ENCODE peak calls at places on chromosomes 7 and 10, in seven cellular contexts. Z is central memory CD8-positive, alpha-beta T cell; M is glutamatergic neuron; G is neural crest cell; F is osteocyte; N is mucosa of gallbladder; J is NCI-H2107. Q is an unnamed sample.

GRCh38 chr10:31936933-31937332 is 8.3 kb upstream of the ARHGAP12 start:
- DNase-seq in M (no peak), G (no peak), N (no peak), F (no peak), Z (no peak), J (no peak), Q (no peak)

GRCh38 chr7:128041203-128041602 is 10.0 kb upstream of the LRRC4 start:
- DNase-seq in Z (no peak), J (no peak), N (no peak), F (no peak), M (no peak), G (no peak), Q (peak)

GRCh38 chr10:74898201-74898976 is 72.0 kb downstream of the KAT6B start:
- DNase-seq in Z (no peak), J (no peak), M (no peak), G (no peak), F (no peak), N (no peak), Q (peak)

GRCh38 chr7:142298009-142298408 is 40.2 kb upstream of the PRSS58 start:
- DNase-seq in G (no peak), J (no peak), M (no peak), F (no peak), Z (no peak), N (no peak), Q (no peak)

GRCh38 chr7:101900103-101900502 is 82.7 kb downstream of the CUX1 start:
- DNase-seq in N (no peak), G (no peak), Z (no peak), J (no peak), M (no peak), F (no peak), Q (no peak)

GRCh38 chr10:15210521-15210920 is 42.0 kb upstream of the NMT2 start:
- DNase-seq in N (no peak), G (no peak), M (no peak), F (no peak), Z (no peak), J (no peak), Q (no peak)

GRCh38 chr7:140557809-140558518 is 78.7 kb upstream of the MKRN1 start:
- DNase-seq in N (no peak), G (no peak), M (no peak), Z (no peak), J (no peak), F (no peak), Q (no peak)

GRCh38 chr10:79244841-79245504 is 102.3 kb upstream of the PPIF start:
- DNase-seq in J (no peak), M (no peak), N (no peak), F (no peak), G (no peak), Z (no peak), Q (no peak)

GRCh38 chr10:34666008-34666700 is 148.9 kb downstream of the PARD3 start:
- DNase-seq in Z (no peak), F (no peak), G (no peak), N (peak), M (no peak), J (no peak), Q (peak)

GRCh38 chr10:43644252-43644651 is 4.4 kb downstream of the ZNF32 start:
- DNase-seq in N (no peak), J (no peak), F (no peak), M (no peak), G (no peak), Z (no peak), Q (peak)

GRCh38 chr10:97096327-97097153 is 89.2 kb downstream of the SLIT1 start:
- DNase-seq in F (no peak), G (no peak), N (no peak), J (no peak), Z (peak), M (no peak), Q (no peak)

GRCh38 chr10:63622097-63622496 is 100.9 kb downstream of the REEP3 start:
- DNase-seq in N (no peak), F (no peak), G (no peak), Z (no peak), J (no peak), M (no peak), Q (no peak)

GRCh38 chr10:69629519-69629896 is 539 bp upstream of the FAM241B start:
- DNase-seq in N (peak), M (no peak), J (no peak), G (no peak), F (peak), Z (no peak), Q (no peak)

GRCh38 chr7:149787428-149788299 is 14.3 kb upstream of the ZNF467 start:
- DNase-seq in M (no peak), F (no peak), G (no peak), Z (no peak), J (no peak), N (no peak), Q (no peak)

GRCh38 chr7:133358728-133359127 is 105.8 kb downstream of the EXOC4 start:
- DNase-seq in J (no peak), M (no peak), G (no peak), N (no peak), F (no peak), Z (no peak), Q (peak)

GRCh38 chr7:41938371-41938770 is 235.5 kb upstream of the INHBA start:
- DNase-seq in N (no peak), Z (no peak), M (no peak), G (no peak), F (no peak), J (no peak), Q (peak)

GRCh38 chr10:132700168-132701098 is 85.5 kb downstream of the NKX6-2 start:
- DNase-seq in Z (no peak), N (no peak), F (no peak), J (no peak), G (no peak), M (peak), Q (peak)

GRCh38 chr10:64209574-64209973 is 688.4 kb downstream of the REEP3 start:
- DNase-seq in F (no peak), N (no peak), Z (no peak), M (no peak), J (no peak), G (no peak), Q (no peak)

GRCh38 chr7:66696774-66697191 is 43.8 kb upstream of the RABGEF1 start:
- DNase-seq in M (peak), Z (no peak), F (peak), N (no peak), J (no peak), G (no peak), Q (peak)

GRCh38 chr10:70493660-70494234 is 15.2 kb downstream of the PALD1 start:
- DNase-seq in G (peak), F (no peak), N (no peak), J (no peak), Z (no peak), M (peak), Q (no peak)

GRCh38 chr7:98881561-98882315 is 3.4 kb downstream of the TRRAP start:
- DNase-seq in N (no peak), Z (no peak), M (no peak), J (no peak), G (no peak), F (no peak), Q (no peak)

GRCh38 chr10:109953745-109954144 is 30.4 kb upstream of the XPNPEP1 start:
- DNase-seq in Z (no peak), M (no peak), N (no peak), G (no peak), F (no peak), J (no peak), Q (no peak)

GRCh38 chr10:22335204-22335956 is 9.9 kb upstream of the SPAG6 start:
- DNase-seq in M (peak), Z (peak), F (no peak), J (no peak), G (no peak), N (no peak), Q (peak)

GRCh38 chr7:21986101-21986500 is 40.4 kb upstream of the CDCA7L start:
- DNase-seq in F (no peak), J (no peak), N (no peak), G (no peak), M (no peak), Z (no peak), Q (no peak)

GRCh38 chr7:2044883-2045471 is 187.8 kb downstream of the MAD1L1 start:
- DNase-seq in F (peak), G (no peak), Z (no peak), J (no peak), N (no peak), M (no peak), Q (no peak)

GRCh38 chr7:77331938-77332695 is 84.0 kb downstream of the GSAP start:
- DNase-seq in J (peak), M (peak), G (peak), N (peak), F (no peak), Z (peak), Q (peak)